ENCODE peak calls at places on chromosomes 5 and 9, in eight cellular contexts. E is upper lobe of right lung, N is HepG2, S is tibial nerve, L is neural progenitor cell, X is upper lobe of left lung, D is psoas muscle, U is GM23248. G is an unnamed sample. For H3K4me1, the result is how much of the 10 kb centered on the place peaks cover.

GRCh38 chr5:41695920-41696582 is 174.2 kb downstream of the OXCT1 start:
- DNase-seq in L (no peak), S (no peak), X (no peak), N (no peak), E (no peak), D (no peak), U (peak), G (no peak)

GRCh38 chr5:2094616-2094995 is 211.9 kb upstream of the IRX4 start:
- DNase-seq in U (peak), X (no peak), N (no peak), S (no peak), D (peak), E (no peak), L (no peak), G (no peak)

GRCh38 chr9:22381170-22381569 is 65.5 kb upstream of the DMRTA1 start:
- DNase-seq in N (no peak), L (peak), S (no peak), X (no peak), D (no peak), E (no peak), U (no peak), G (no peak)

GRCh38 chr5:93062548-93062947 is 518.5 kb downstream of the NR2F1-AS1 start:
- DNase-seq in N (no peak), U (no peak), S (no peak), E (no peak), X (no peak), L (no peak), D (no peak), G (no peak)

GRCh38 chr5:13354611-13355010 is 589.9 kb downstream of the DNAH5 start:
- DNase-seq in X (no peak), E (no peak), L (no peak), D (no peak), N (no peak), U (no peak), S (no peak), G (no peak)

GRCh38 chr5:58335518-58335917 is 124.4 kb downstream of the PLK2 start:
- DNase-seq in X (no peak), D (no peak), E (no peak), N (no peak), S (no peak), L (no peak), U (peak), G (no peak)

GRCh38 chr9:125460883-125461475 is 199.4 kb downstream of the GAPVD1 start:
- DNase-seq in S (no peak), D (no peak), N (no peak), U (peak), X (no peak), E (no peak), L (no peak), G (no peak)

GRCh38 chr5:112933651-112934365 is 11.8 kb upstream of the REEP5 start:
- DNase-seq in N (no peak), X (no peak), D (no peak), L (no peak), U (peak), S (no peak), E (no peak), G (no peak)

GRCh38 chr9:119322137-119322695 is 47.0 kb downstream of the BRINP1 start:
- DNase-seq in N (peak), X (no peak), U (peak), D (peak), L (no peak), E (no peak), S (no peak), G (no peak)

GRCh38 chr5:108801776-108802175 is 54.1 kb downstream of the FER start:
- DNase-seq in N (peak), E (no peak), S (no peak), X (no peak), L (no peak), U (peak), D (no peak), G (no peak)

GRCh38 chr5:165310031-165310430 is 1804.6 kb downstream of the MAT2B start:
- DNase-seq in E (no peak), N (no peak), D (no peak), U (no peak), S (no peak), X (no peak), L (no peak), G (no peak)

GRCh38 chr9:38125889-38126288 is 56.9 kb upstream of the SHB start:
- DNase-seq in X (no peak), N (no peak), U (no peak), S (no peak), L (no peak), E (no peak), D (no peak), G (no peak)

GRCh38 chr5:137263319-137263718 is 235.8 kb downstream of the SPOCK1 start:
- DNase-seq in U (no peak), S (no peak), E (no peak), X (no peak), L (no peak), D (no peak), N (no peak), G (no peak)

GRCh38 chr5:37543216-37543615 is 164.1 kb downstream of the WDR70 start:
- DNase-seq in L (no peak), E (no peak), U (no peak), S (no peak), D (no peak), X (no peak), N (no peak), G (no peak)

GRCh38 chr9:104260004-104260403 is 165.9 kb downstream of the SMC2 start:
- DNase-seq in N (no peak), U (no peak), D (no peak), E (no peak), L (no peak), S (no peak), X (no peak), G (no peak)

GRCh38 chr5:333945-334344 is 12.4 kb downstream of the AHRR start:
- DNase-seq in L (no peak), S (no peak), E (no peak), D (no peak), X (no peak), N (no peak), U (peak), G (no peak)

GRCh38 chr5:40736103-40736875 is 19.5 kb downstream of the TTC33 start:
- DNase-seq in L (peak), N (peak), D (no peak), S (no peak), U (peak), X (no peak), E (no peak), G (no peak)

GRCh38 chr9:110619831-110620230 is 40.3 kb upstream of the SVEP1 start:
- DNase-seq in D (no peak), X (no peak), S (no peak), U (peak), E (no peak), L (no peak), N (no peak), G (no peak)

GRCh38 chr9:135413461-135413860 is 66.1 kb upstream of the PPP1R26 start:
- DNase-seq in D (no peak), E (peak), U (no peak), X (peak), N (no peak), L (no peak), S (no peak), G (no peak)

GRCh38 chr5:169150108-169150507 is 150.8 kb downstream of the SLIT3 start:
- DNase-seq in D (no peak), N (no peak), S (no peak), L (no peak), E (no peak), X (no peak), U (no peak), G (no peak)

GRCh38 chr5:120564013-120564412 is 99.9 kb downstream of the PRR16 start:
- DNase-seq in D (no peak), E (no peak), S (no peak), U (no peak), X (no peak), L (no peak), N (no peak), G (no peak)

GRCh38 chr5:56434986-56435385 is 201.9 kb upstream of the ANKRD55 start:
- DNase-seq in N (no peak), D (no peak), E (no peak), U (no peak), L (no peak), X (no peak), S (no peak), G (no peak)

GRCh38 chr9:70865471-70865870 is 255.9 kb downstream of the TRPM3 start:
- DNase-seq in D (no peak), N (no peak), U (no peak), E (no peak), S (no peak), L (no peak), X (no peak), G (no peak)

GRCh38 chr5:171367424-171368370 is 20.0 kb upstream of the NPM1 start:
- DNase-seq in N (no peak), E (peak), S (no peak), X (no peak), D (no peak), U (peak), L (no peak), G (no peak)

GRCh38 chr5:142473038-142473437 is 148.2 kb upstream of the SPRY4 start:
- DNase-seq in E (no peak), L (no peak), D (no peak), N (no peak), U (no peak), X (no peak), S (no peak), G (no peak)

GRCh38 chr5:133967715-133968056 is 739 bp downstream of the C5orf15 start:
- DNase-seq in X (peak), N (no peak), D (no peak), L (peak), S (no peak), E (no peak), U (peak), G (peak)

GRCh38 chr5:68535121-68535520 is 319.6 kb downstream of the PIK3R1 start:
- DNase-seq in U (no peak), D (no peak), E (no peak), X (no peak), L (no peak), S (no peak), N (no peak), G (no peak)

GRCh38 chr5:135243194-135244191 is 155.5 kb downstream of the MACROH2A1 start:
- DNase-seq in N (peak), X (no peak), D (peak), E (peak), S (no peak), U (no peak), L (no peak), G (no peak)

GRCh38 chr9:109986423-109987055 is 206.5 kb downstream of the PALM2AKAP2 start:
- DNase-seq in U (peak), X (no peak), N (no peak), L (no peak), S (no peak), D (no peak), E (no peak), G (no peak)

GRCh38 chr9:122085260-122085659 is 7.8 kb downstream of the TTLL11 start:
- DNase-seq in X (no peak), D (no peak), L (no peak), E (no peak), U (no peak), S (no peak), N (no peak), G (no peak)

GRCh38 chr5:100746730-100747129 is 156.4 kb downstream of the ST8SIA4 start:
- DNase-seq in N (no peak), U (no peak), X (no peak), D (no peak), S (no peak), E (no peak), L (no peak), G (no peak)

GRCh38 chr5:142888469-142889085 is 118.4 kb downstream of the ARHGAP26 start:
- DNase-seq in U (peak), D (no peak), E (no peak), N (peak), S (no peak), X (no peak), L (peak), G (no peak)

GRCh38 chr5:181042036-181042435 is 2.0 kb downstream of the BTNL9 start:
- DNase-seq in N (no peak), D (no peak), X (no peak), L (no peak), E (no peak), S (no peak), U (no peak), G (no peak)

GRCh38 chr9:78326564-78326963 is 29.6 kb downstream of the PSAT1 start:
- DNase-seq in X (no peak), U (no peak), N (no peak), D (no peak), E (no peak), S (no peak), L (no peak), G (no peak)

GRCh38 chr5:36305571-36306326 is 4.0 kb upstream of the RANBP3L start:
- DNase-seq in L (no peak), N (peak), D (peak), E (peak), X (peak), S (no peak), U (peak), G (no peak)

GRCh38 chr5:151745071-151745705 is 13.2 kb downstream of the ATOX1 start:
- DNase-seq in S (peak), E (no peak), U (peak), D (peak), L (no peak), N (no peak), X (peak), G (peak)

GRCh38 chr5:148515460-148515859 is 131.7 kb downstream of the FBXO38 start:
- DNase-seq in D (no peak), U (no peak), E (no peak), X (no peak), N (no peak), L (no peak), S (no peak), G (no peak)

GRCh38 chr5:180467028-180467427 is 27.2 kb upstream of the CNOT6 start:
- DNase-seq in N (no peak), X (peak), E (peak), D (peak), U (peak), S (no peak), L (no peak), G (no peak)

GRCh38 chr5:602466-603035 is 9.6 kb upstream of the CEP72 start:
- DNase-seq in D (no peak), N (no peak), E (no peak), S (no peak), X (peak), L (no peak), U (no peak), G (no peak)

DNA sequence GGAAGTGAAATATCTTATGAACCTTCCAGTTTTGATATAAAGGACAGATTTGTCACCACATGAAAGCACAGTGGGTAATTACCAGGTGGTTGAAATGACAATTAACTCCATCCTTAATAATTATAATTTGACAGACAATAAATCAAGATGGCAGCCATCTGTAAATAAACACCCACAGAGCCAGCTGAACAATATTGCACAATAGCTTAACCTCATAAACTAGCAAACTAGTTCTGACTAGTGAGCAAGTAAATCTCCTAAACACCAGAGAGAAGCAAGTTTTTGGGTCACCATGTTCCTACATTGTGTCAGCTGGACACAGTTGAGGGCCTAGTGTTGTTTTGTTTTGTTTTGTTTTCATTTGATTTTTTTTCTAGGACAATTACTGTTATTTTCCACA is 577.4 kb downstream of the ACTL7B start:
- DNase-seq in U (no peak), X (no peak), D (no peak), S (no peak), L (no peak), N (no peak), E (no peak), G (no peak)
- H3K4me1 ChIP-seq in U (under half), X (under half), D (under half), S (under half), L (under half), N (under half), E (under half), G (under half)

GRCh38 chr9:441131-441530 is 226.5 kb downstream of the DOCK8 start:
- DNase-seq in U (no peak), N (no peak), D (no peak), E (no peak), S (no peak), X (no peak), L (no peak), G (no peak)

GRCh38 chr9:438066-438465 is 223.4 kb downstream of the DOCK8 start:
- DNase-seq in S (no peak), L (no peak), U (peak), N (no peak), X (no peak), E (no peak), D (no peak), G (no peak)

GRCh38 chr9:438961-439768 is 224.5 kb downstream of the DOCK8 start:
- DNase-seq in X (no peak), D (peak), U (peak), N (no peak), E (no peak), S (peak), L (no peak), G (no peak)

GRCh38 chr9:437066-438015 is 222.7 kb downstream of the DOCK8 start:
- DNase-seq in L (no peak), X (no peak), S (no peak), E (no peak), U (peak), N (no peak), D (no peak), G (no peak)
- H3K4me3 ChIP-seq in L (no peak), X (no peak), S (no peak), E (no peak), U (no peak), N (no peak), D (no peak), G (no peak)

GRCh38 chr5:67094476-67095300 is 101.9 kb downstream of the CD180 start:
- DNase-seq in L (peak), E (no peak), N (peak), S (no peak), X (peak), U (peak), D (no peak), G (no peak)
- H3K27ac ChIP-seq in L (peak), E (peak), N (peak), S (peak), X (peak), U (peak), D (peak), G (no peak)

DNA sequence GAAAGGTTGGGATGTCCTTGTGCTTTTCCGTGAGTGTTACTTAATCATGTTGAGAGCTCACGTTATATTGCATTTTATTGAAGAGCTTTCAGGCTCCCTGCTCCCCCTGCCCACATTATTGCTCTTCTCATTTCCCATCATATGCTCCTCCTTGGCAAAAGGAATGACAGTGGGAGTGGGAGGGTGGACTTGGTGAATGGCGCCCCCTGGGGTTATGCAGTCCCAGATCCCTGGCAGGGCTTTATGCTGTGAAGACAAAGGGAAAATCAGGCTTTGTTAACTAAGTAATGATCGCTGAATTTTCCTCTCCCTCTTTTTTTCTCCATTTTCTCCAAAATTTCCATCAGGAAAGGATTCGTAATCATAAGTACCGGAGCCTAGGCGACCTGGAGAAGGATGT is 166.6 kb downstream of the SMARCA2 start:
- DNase-seq in U (peak), S (no peak), E (no peak), X (peak), L (peak), D (peak), N (no peak), G (no peak)
- H3K4me1 ChIP-seq in U (under half), S (under half), E (under half), X (under half), L (under half), D (under half), N (under half), G (under half)

GRCh38 chr5:53917095-53917494 is 356.7 kb downstream of the NDUFS4 start:
- DNase-seq in E (no peak), D (no peak), N (no peak), S (no peak), X (no peak), U (peak), L (no peak), G (no peak)
- H3K4me3 ChIP-seq in E (no peak), D (no peak), N (no peak), S (no peak), X (no peak), U (no peak), L (no peak), G (no peak)

GRCh38 chr5:154860765-154861164 is 2.3 kb downstream of the CNOT8 start:
- DNase-seq in X (no peak), N (no peak), S (no peak), D (no peak), U (peak), E (no peak), L (no peak), G (no peak)

GRCh38 chr5:154863291-154864080 is 5.1 kb downstream of the CNOT8 start:
- DNase-seq in N (no peak), U (no peak), L (no peak), S (no peak), X (no peak), E (no peak), D (no peak), G (no peak)

GRCh38 chr5:154861946-154862345 is 3.5 kb downstream of the CNOT8 start:
- DNase-seq in S (no peak), X (no peak), L (no peak), D (no peak), E (no peak), N (no peak), U (no peak), G (no peak)

GRCh38 chr5:154860123-154860522 is 1.7 kb downstream of the CNOT8 start:
- DNase-seq in X (peak), U (peak), N (peak), D (peak), L (peak), S (no peak), E (peak), G (no peak)

DNA sequence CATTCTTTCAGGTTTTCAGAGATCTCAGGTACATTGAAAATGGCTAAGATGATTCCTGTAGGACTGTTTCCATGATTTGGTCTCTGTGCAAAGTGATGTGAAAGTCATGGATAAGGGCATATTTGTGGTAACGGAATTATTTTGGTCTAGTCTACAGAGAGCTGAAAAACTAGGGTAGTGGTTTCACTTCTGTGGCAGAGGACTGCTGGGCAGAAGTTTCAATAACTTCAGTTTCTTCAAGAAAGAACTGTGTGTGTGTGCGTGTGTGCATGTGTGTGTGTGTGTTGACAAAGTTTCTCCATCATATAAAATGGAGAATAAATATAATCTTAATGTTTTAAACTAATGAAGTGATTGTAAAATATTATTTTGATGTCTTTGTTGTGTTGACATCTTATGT is 4.3 kb downstream of the CNOT8 start:
- DNase-seq in E (no peak), N (no peak), X (no peak), L (no peak), D (no peak), S (no peak), U (peak), G (no peak)
- H3K27ac ChIP-seq in E (peak), N (no peak), X (no peak), L (no peak), D (no peak), S (no peak), U (no peak), G (no peak)